ENCODE peak calls at places on chromosomes 1 and 21, in ten cellular contexts. A is CD4-positive, alpha-beta T cell; Y is epithelial cell of esophagus; R is brain microvascular endothelial cell; O is GM13977; I is endothelial cell; F is Daoy; T is ELR; P is kidney glomerular epithelial cell; M is iPS-NIHi11. U is an unnamed sample.

GRCh38 chr1:202968351-202968750 is 1.3 kb upstream of the CYB5R1 start:
- DNase-seq in A (no peak), Y (no peak), R (no peak), O (no peak), I (no peak), F (no peak), T (no peak), P (no peak), M (no peak), U (no peak)

GRCh38 chr21:29298348-29299045 is at the start of gene BACH1:
- DNase-seq in A (peak; percentile 80), Y (peak; percentile 93), R (peak; percentile 84), O (peak; percentile 95), I (peak; percentile 93), F (peak; percentile 98), T (peak; percentile 93), P (peak; percentile 82), M (peak; percentile 97), U (peak; percentile 35)

GRCh38 chr1:7369866-7370265 is 401.2 kb upstream of the VAMP3 start:
- DNase-seq in A (no peak), Y (no peak), R (no peak), O (no peak), I (no peak), F (no peak), T (no peak), P (no peak), M (no peak), U (no peak)

GRCh38 chr1:197884173-197884572 is 18.3 kb upstream of the C1orf53 start:
- DNase-seq in A (no peak), Y (no peak), R (no peak), O (no peak), I (no peak), F (peak; percentile 26), T (no peak), P (no peak), M (no peak), U (no peak)

GRCh38 chr1:200258447-200259375 is 151.1 kb downstream of the ZNF281 start:
- DNase-seq in A (no peak), Y (peak; percentile 48), R (no peak), O (peak; percentile 36), I (no peak), F (peak; percentile 21), T (peak; percentile 64), P (no peak), M (peak; percentile 52), U (no peak)

GRCh38 chr1:43225168-43225567 is 44.6 kb upstream of the TMEM125 start:
- DNase-seq in A (no peak), Y (peak; percentile 73), R (no peak), O (no peak), I (no peak), F (peak; percentile 35), T (peak; percentile 54), P (no peak), M (peak; percentile 20), U (no peak)

GRCh38 chr1:40383095-40383487 is 9.6 kb downstream of the SMAP2 start:
- DNase-seq in A (no peak), Y (no peak), R (no peak), O (no peak), I (no peak), F (peak; percentile 38), T (peak; percentile 67), P (no peak), M (peak; percentile 14), U (no peak)

GRCh38 chr1:26027716-26028489 is 6.3 kb downstream of the EXTL1 start:
- DNase-seq in A (no peak), Y (no peak), R (no peak), O (no peak), I (no peak), F (no peak), T (peak; percentile 39), P (no peak), M (no peak), U (no peak)